ENCODE peak calls at places on chromosomes 4 and X, in seven cellular contexts. R is GM12878, S is H1, J is HepG2, K is K562, N is SK-N-SH, F is GM12891. Y is an unnamed sample.

GRCh38 chr4:16131293-16131692 is 47.5 kb upstream of the PROM1 start:
- DNase-seq in K (no peak), J (no peak), S (no peak), F (no peak), R (no peak), N (no peak), Y (no peak)

GRCh38 chrX:34119122-34119521 is 13.0 kb downstream of the FAM47A start:
- DNase-seq in K (no peak), R (no peak), F (no peak), J (no peak), S (no peak), N (no peak), Y (no peak)

GRCh38 chrX:38618152-38618551 is 56.8 kb downstream of the TSPAN7 start:
- DNase-seq in J (no peak), N (no peak), F (no peak), R (no peak), K (no peak), S (no peak), Y (no peak)

GRCh38 chrX:68693481-68694410 is 46.3 kb downstream of the STARD8 start:
- DNase-seq in K (peak), N (peak), J (no peak), F (no peak), R (no peak), S (no peak), Y (no peak)

GRCh38 chr4:119299221-119300071 is 22.5 kb downstream of the FABP2 start:
- DNase-seq in F (no peak), S (no peak), R (peak), K (peak), J (peak), N (no peak), Y (peak)

GRCh38 chrX:54044877-54045328 is 630 bp upstream of the PHF8 start:
- DNase-seq in N (peak), K (no peak), F (no peak), S (no peak), R (peak), J (peak), Y (no peak)

GRCh38 chrX:39718951-39719350 is 378.8 kb downstream of the BCOR start:
- DNase-seq in R (no peak), N (no peak), F (no peak), K (no peak), S (no peak), J (no peak), Y (no peak)

GRCh38 chrX:124507276-124507675 is 160.9 kb downstream of the SH2D1A start:
- DNase-seq in S (no peak), N (no peak), R (no peak), K (no peak), F (no peak), J (no peak), Y (no peak)

GRCh38 chrX:43345166-43345565 is 310.9 kb upstream of the MAOA start:
- DNase-seq in F (no peak), J (no peak), K (no peak), R (no peak), S (no peak), N (no peak), Y (no peak)

GRCh38 chr4:89284828-89285227 is 22.8 kb downstream of the GPRIN3 start:
- DNase-seq in K (peak), R (no peak), S (no peak), F (no peak), J (no peak), N (no peak), Y (no peak)

GRCh38 chr4:113404846-113405245 is 355.4 kb downstream of the ANK2 start:
- DNase-seq in S (no peak), N (no peak), K (no peak), J (no peak), F (no peak), R (no peak), Y (no peak)

GRCh38 chr4:187127456-187127855 is 403.8 kb upstream of the FAT1 start:
- DNase-seq in R (no peak), S (no peak), K (no peak), N (no peak), F (no peak), J (no peak), Y (no peak)

GRCh38 chr4:166293551-166293950 is 420.5 kb downstream of the TLL1 start:
- DNase-seq in R (no peak), S (no peak), J (no peak), K (no peak), F (no peak), N (no peak), Y (no peak)

GRCh38 chr4:100306018-100306417 is 115.8 kb upstream of the DDIT4L start:
- DNase-seq in R (no peak), J (no peak), S (no peak), F (no peak), N (no peak), K (no peak), Y (no peak)

GRCh38 chrX:2484721-2485459 is 15.9 kb downstream of the DHRSX start:
- DNase-seq in J (no peak), S (no peak), N (no peak), R (no peak), F (no peak), K (no peak), Y (no peak)

GRCh38 chrX:31092970-31093638 is 21.3 kb upstream of the FTHL17 start:
- DNase-seq in K (no peak), F (no peak), N (no peak), S (no peak), J (no peak), R (peak), Y (no peak)

GRCh38 chr4:94686086-94686485 is 71.7 kb upstream of the BMPR1B start:
- DNase-seq in J (no peak), S (no peak), R (no peak), F (no peak), N (no peak), K (no peak), Y (no peak)

GRCh38 chrX:102651242-102651967 is at the start of gene GPRASP1:
- DNase-seq in K (no peak), F (peak), N (peak), S (no peak), J (no peak), R (no peak), Y (no peak)

GRCh38 chrX:48958635-48959094 is 1.3 kb upstream of the OTUD5 start:
- DNase-seq in F (no peak), N (no peak), S (no peak), J (peak), K (no peak), R (no peak), Y (no peak)

GRCh38 chr4:19473569-19473968 is 778.1 kb upstream of the SLIT2 start:
- DNase-seq in F (no peak), S (no peak), J (no peak), K (no peak), R (no peak), N (no peak), Y (no peak)

GRCh38 chrX:37912286-37912685 is 64.9 kb upstream of the DYNLT3 start:
- DNase-seq in J (no peak), F (no peak), R (no peak), S (no peak), K (no peak), N (no peak), Y (no peak)

GRCh38 chrX:10729000-10729399 is 108.6 kb upstream of the MID1 start:
- DNase-seq in K (no peak), N (no peak), F (no peak), R (no peak), S (no peak), J (no peak), Y (no peak)

GRCh38 chr4:151931563-151931962 is 170.8 kb upstream of the GATB start:
- DNase-seq in N (no peak), F (no peak), J (no peak), S (no peak), K (no peak), R (no peak), Y (no peak)

GRCh38 chrX:76026292-76026691 is 146.6 kb upstream of the PBDC1 start:
- DNase-seq in S (no peak), K (no peak), R (no peak), N (no peak), F (no peak), J (no peak), Y (no peak)

GRCh38 chr4:86220137-86220536 is 139.7 kb downstream of the MAPK10 start:
- DNase-seq in R (no peak), N (no peak), S (no peak), F (no peak), J (no peak), K (no peak), Y (no peak)

GRCh38 chr4:138588501-138588900 is 346.4 kb upstream of the SLC7A11 start:
- DNase-seq in K (no peak), N (no peak), S (no peak), J (no peak), R (no peak), F (no peak), Y (no peak)

DNA sequence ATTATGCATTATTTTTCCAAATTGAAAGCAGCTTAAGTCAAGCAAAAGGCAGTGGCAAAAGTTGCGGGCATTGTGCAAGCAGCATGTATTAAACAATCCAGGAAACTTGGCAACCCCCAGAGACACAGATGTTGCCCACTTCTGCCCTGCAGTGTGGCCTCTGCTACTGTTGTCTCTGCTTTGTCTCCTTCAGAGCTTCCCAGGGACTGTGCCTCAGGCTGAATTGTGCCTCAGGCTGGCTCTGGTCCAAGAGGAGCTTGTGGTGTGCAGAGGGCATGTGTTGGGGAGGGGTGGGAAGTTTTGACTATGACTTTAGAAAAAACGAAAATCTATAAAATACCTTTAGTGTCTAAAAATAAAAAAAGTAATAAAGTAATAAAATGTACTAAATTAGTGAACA is 201.4 kb downstream of the CCSER1 start:
- DNase-seq in R (no peak), F (no peak), J (no peak), N (peak), K (no peak), S (no peak), Y (no peak)
- TF ChIP-seq TAF1 in R (no peak), F (no peak), J (no peak), N (no peak), K (no peak), S (no peak), Y (no peak)

DNA sequence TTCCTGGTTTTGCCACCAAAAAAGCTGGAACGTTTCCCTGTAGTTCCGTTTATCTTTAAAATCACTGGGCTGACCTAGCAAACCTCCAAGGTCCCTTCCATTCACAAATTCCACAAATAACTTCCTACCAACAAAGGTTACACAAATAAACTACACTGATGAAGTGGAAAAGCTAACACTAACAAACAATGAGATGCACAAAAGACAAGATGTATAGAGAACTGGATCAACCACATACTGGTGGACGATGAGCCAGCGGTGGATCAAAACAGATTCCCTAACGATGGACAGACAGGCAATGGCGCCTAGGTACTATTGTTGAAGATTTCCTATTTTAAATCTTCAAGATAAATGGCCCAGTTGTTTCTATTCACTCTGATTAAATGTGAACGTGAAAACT is 15.5 kb downstream of the AFAP1 start:
- DNase-seq in S (no peak), R (no peak), N (no peak), F (no peak), K (no peak), J (peak), Y (no peak)
- TF ChIP-seq TAF1 in S (no peak), R (no peak), N (no peak), F (no peak), K (no peak), J (no peak), Y (no peak)

DNA sequence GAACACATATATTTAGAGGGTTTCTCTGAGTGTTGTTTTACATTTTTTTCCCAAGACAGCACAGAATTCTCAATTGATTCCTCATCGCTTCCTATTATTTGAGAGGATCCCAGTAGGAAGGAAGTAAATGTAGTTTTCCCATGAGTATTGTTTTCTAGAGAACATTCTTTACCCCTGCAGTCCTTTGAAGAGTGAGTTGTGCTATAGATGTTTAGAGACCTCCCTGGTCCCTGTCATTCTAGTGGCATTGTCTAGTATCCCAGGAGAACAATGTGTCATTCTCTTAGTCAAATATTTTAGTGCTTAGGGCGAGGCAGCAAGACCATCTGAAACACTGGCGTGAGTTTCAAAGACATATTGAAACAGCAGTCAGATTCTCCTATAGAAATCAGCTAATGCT is 32.5 kb downstream of the SORBS2 start:
- DNase-seq in R (no peak), J (peak), S (no peak), N (no peak), F (no peak), K (no peak), Y (no peak)
- TF ChIP-seq TAF1 in R (no peak), J (no peak), S (no peak), N (no peak), F (no peak), K (no peak), Y (no peak)

DNA sequence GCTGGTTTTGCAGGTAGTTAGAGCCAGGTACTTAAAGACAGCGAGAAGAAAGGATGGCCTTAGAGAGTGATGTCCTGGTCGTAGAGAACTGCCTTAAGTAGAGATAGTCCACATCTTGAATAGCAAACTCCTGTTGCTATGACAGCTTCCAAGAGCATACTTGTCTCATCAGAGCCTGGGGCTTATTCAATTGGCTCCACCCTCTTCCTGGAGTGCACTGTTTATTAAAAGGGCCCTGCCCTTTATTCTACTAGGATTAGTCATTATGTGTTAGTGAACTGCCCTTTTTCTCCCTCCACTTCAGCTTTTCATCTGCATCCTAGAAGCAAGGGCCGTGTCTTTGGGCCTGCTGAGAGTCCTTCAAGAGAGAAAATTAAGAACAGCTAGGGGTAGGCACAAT is 94.5 kb upstream of the EOLA2 start:
- DNase-seq in K (no peak), F (no peak), S (no peak), J (no peak), N (no peak), R (no peak), Y (no peak)
- TF ChIP-seq TAF1 in K (no peak), F (no peak), S (no peak), J (no peak), N (no peak), R (no peak), Y (no peak)

GRCh38 chr4:40614031-40614430 is 15.6 kb downstream of the RBM47 start:
- DNase-seq in R (no peak), F (no peak), J (no peak), N (no peak), K (no peak), S (no peak), Y (no peak)
- TF ChIP-seq TAF1 in R (no peak), F (no peak), J (no peak), N (no peak), K (no peak), S (no peak), Y (no peak)

GRCh38 chr4:20809796-20810195 is 109.5 kb downstream of the PACRGL start:
- DNase-seq in R (no peak), F (no peak), K (no peak), S (peak), N (no peak), J (peak), Y (no peak)
- TF ChIP-seq TAF1 in R (no peak), F (no peak), K (no peak), S (no peak), N (no peak), J (no peak), Y (no peak)

GRCh38 chr4:108828620-108829019 is 65.8 kb upstream of the ETNPPL start:
- DNase-seq in R (no peak), K (no peak), J (no peak), N (no peak), F (no peak), S (no peak), Y (no peak)

GRCh38 chr4:108829981-108830492 is 67.2 kb upstream of the ETNPPL start:
- DNase-seq in S (no peak), N (no peak), F (no peak), R (no peak), K (no peak), J (no peak), Y (no peak)

GRCh38 chr4:108833041-108833440 is 70.2 kb upstream of the ETNPPL start:
- DNase-seq in F (no peak), R (no peak), J (no peak), S (no peak), N (no peak), K (no peak), Y (no peak)

GRCh38 chr4:108834167-108834566 is 71.3 kb upstream of the ETNPPL start:
- DNase-seq in F (no peak), N (no peak), R (no peak), S (no peak), J (no peak), K (no peak), Y (no peak)

GRCh38 chr4:108830509-108831244 is 67.8 kb upstream of the ETNPPL start:
- DNase-seq in K (no peak), N (no peak), F (no peak), R (no peak), J (no peak), S (no peak), Y (no peak)
- TF ChIP-seq TAF1 in K (no peak), N (no peak), F (no peak), R (no peak), J (no peak), S (no peak), Y (no peak)

GRCh38 chr4:40721730-40722171 is 28.0 kb upstream of the NSUN7 start:
- DNase-seq in S (no peak), R (no peak), F (no peak), N (no peak), J (peak), K (no peak), Y (no peak)

GRCh38 chr4:40720931-40721330 is 28.8 kb upstream of the NSUN7 start:
- DNase-seq in N (no peak), J (no peak), S (no peak), F (no peak), R (no peak), K (no peak), Y (no peak)

GRCh38 chr4:40720351-40720750 is 29.4 kb upstream of the NSUN7 start:
- DNase-seq in J (no peak), F (no peak), S (no peak), N (no peak), K (no peak), R (no peak), Y (no peak)

GRCh38 chr4:40718571-40718970 is 31.2 kb upstream of the NSUN7 start:
- DNase-seq in K (no peak), F (no peak), S (no peak), J (no peak), R (no peak), N (no peak), Y (no peak)

DNA sequence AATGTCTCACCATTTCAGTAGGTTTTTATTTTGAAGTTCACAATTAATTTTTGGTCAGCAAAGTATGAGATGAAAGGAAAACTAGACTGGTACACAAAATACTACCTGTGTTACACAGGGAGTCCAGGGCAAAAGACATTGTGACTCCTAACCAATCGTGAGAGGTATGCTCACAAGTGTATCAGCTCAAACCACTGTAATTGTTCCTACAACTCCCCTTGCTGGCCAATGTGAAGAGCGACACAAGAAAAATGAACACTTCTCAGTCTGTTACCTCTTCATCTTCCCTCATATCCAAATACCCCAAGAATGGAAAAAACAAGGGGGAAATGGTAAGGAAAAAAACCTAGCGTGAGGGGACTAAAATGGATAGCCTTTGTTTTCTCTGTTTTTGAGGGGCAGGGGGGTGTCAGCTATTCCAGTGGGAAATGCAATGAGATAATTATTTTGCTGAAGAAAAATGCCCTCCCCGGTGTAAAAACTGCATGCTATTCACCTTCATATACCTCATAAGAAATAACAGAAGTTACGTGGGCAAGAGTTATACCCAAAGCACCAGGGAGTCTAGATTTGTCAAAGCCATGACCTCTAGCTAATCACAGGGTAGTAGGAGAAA is 30.6 kb upstream of the NSUN7 start:
- DNase-seq in R (peak), S (no peak), K (peak), F (no peak), N (peak), J (peak), Y (peak)
- TF ChIP-seq TAF1 in R (no peak), S (no peak), K (no peak), F (no peak), N (no peak), J (no peak), Y (no peak)

DNA sequence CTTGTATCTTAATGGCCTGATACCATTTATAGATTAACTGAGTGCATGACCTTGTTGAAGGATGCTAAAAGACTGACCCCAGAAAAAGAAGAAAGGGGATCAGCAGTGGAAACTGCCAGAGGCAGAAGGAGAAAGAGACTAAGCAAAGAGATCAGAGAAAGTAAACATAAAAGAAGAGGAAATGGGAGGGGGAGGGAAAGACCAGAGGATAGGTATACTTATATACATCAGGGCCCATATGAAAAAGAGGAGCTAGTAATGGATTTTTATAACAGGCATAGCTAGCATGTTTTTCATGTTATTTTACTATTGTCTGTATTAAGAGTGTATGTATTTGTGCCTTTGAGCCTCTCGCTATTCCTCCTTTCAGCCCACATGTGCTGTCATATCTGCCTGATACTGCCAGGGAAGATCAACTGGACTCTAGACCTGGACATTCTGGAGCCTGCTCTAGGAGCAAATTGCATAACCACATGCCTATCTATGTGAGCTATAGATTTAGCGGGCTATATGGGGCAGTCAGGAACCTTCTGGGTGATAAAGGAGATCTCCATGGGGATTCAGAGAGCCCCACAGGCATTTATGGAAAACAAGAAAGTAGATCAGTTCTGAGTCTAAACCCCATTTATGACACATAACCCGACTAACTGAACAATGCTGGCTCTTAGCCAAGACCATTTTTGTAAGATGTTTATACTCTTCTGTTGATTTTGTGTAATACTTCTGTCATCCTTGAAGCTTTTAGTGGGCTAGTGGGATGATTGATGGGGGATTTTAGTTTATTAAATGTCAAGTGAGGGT is 13.4 kb upstream of the SNX12 start:
- DNase-seq in S (no peak), N (no peak), F (no peak), J (peak), R (no peak), K (no peak), Y (no peak)
- TF ChIP-seq TAF1 in S (no peak), N (no peak), F (no peak), J (no peak), R (no peak), K (no peak), Y (no peak)

Y was measured in GM12892.